ENCODE peak calls at places on chromosome 18, in nine cellular contexts. L is amniotic epithelial cell; W is ELF-1; O is activated T-cell treated with anti-CD3 and anti-CD28 coated beads, Interleukin-2, amount 50 U/mL, for 48 hours; H is fibroblast of lung; E is WTC11; J is naive thymus-derived CD8-positive, alpha-beta T cell; T is right atrium auricular region; R is GM13976. F is an unnamed sample.

GRCh38 chr18:59923539-59924196 is 23.9 kb downstream of the PMAIP1 start:
- DNase-seq in L (no peak), H (no peak), E (no peak), W (no peak), R (no peak), O (no peak), J (no peak), T (no peak), F (no peak)

GRCh38 chr18:65279668-65280305 is 471.0 kb upstream of the CDH7 start:
- DNase-seq in R (no peak), T (no peak), W (no peak), O (no peak), E (no peak), L (no peak), J (no peak), H (no peak), F (no peak)

GRCh38 chr18:79944126-79944731 is 7.2 kb downstream of the SLC66A2 start:
- DNase-seq in L (peak; percentile 29), E (no peak), O (peak; percentile 52), J (no peak), W (no peak), T (no peak), R (peak; percentile 59), H (no peak), F (peak; percentile 15)

GRCh38 chr18:31447530-31448191 is at the start of gene DSG3:
- DNase-seq in R (no peak), W (no peak), H (no peak), L (no peak), T (no peak), O (no peak), J (no peak), E (no peak), F (no peak)

GRCh38 chr18:907171-907879 is 2.7 kb downstream of the ADCYAP1 start:
- DNase-seq in E (peak; percentile 62), T (no peak), L (no peak), H (no peak), R (peak; percentile 36), J (no peak), O (peak; percentile 45), W (peak; percentile 39), F (no peak)

GRCh38 chr18:51622676-51623075 is 425.2 kb upstream of the MEX3C start:
- DNase-seq in T (no peak), H (no peak), R (no peak), E (peak; percentile 16), J (no peak), W (peak; percentile 28), L (no peak), O (no peak), F (no peak)

GRCh38 chr18:76524900-76525698 is 30.1 kb upstream of the ZNF516 start:
- DNase-seq in H (peak; percentile 85), J (no peak), E (no peak), T (no peak), L (peak; percentile 64), R (no peak), O (no peak), W (peak; percentile 50), F (no peak)

GRCh38 chr18:56068030-56068671 is 480.2 kb upstream of the TCF4 start:
- DNase-seq in W (no peak), O (no peak), T (no peak), L (peak; percentile 17), R (no peak), J (no peak), E (no peak), H (peak; percentile 56), F (no peak)

GRCh38 chr18:37298816-37299215 is 266.8 kb downstream of the CELF4 start:
- DNase-seq in L (no peak), J (no peak), T (no peak), O (no peak), H (no peak), W (no peak), R (no peak), E (no peak), F (no peak)

GRCh38 chr18:7370812-7371211 is 139.9 kb downstream of the LRRC30 start:
- DNase-seq in H (no peak), W (no peak), R (no peak), T (peak; percentile 79), J (no peak), E (no peak), O (no peak), L (no peak), F (peak; percentile 59)

F was measured in upper lobe of left lung.